ENCODE peak calls at places on chromosomes 13 and 19, in five cellular contexts. C is PC-9, K is H9, G is astrocyte, B is IMR-90. Z is an unnamed sample.

GRCh38 chr19:47027586-47028371 is 8.1 kb downstream of the NPAS1 start:
- DNase-seq in K (no peak), G (no peak), B (no peak), C (no peak), Z (no peak)

GRCh38 chr13:86920960-86921359 is 750.2 kb upstream of the SLITRK5 start:
- DNase-seq in B (no peak), K (no peak), G (no peak), C (no peak), Z (no peak)

GRCh38 chr13:65679240-65679639 is 1550.9 kb downstream of the PCDH9 start:
- DNase-seq in K (no peak), B (peak), G (peak), C (no peak), Z (no peak)

GRCh38 chr13:76647550-76647949 is 238.7 kb downstream of the KCTD12 start:
- DNase-seq in K (no peak), C (no peak), G (peak), B (peak), Z (no peak)

GRCh38 chr19:3907626-3908265 is 25.1 kb upstream of the NMRK2 start:
- DNase-seq in G (no peak), K (no peak), C (no peak), B (no peak), Z (no peak)

GRCh38 chr13:88417801-88418200 is 746.6 kb downstream of the SLITRK5 start:
- DNase-seq in C (no peak), K (no peak), G (no peak), B (no peak), Z (no peak)

GRCh38 chr13:83003185-83003584 is 879.1 kb downstream of the SLITRK1 start:
- DNase-seq in G (no peak), B (no peak), K (no peak), C (no peak), Z (no peak)

GRCh38 chr19:38975214-38975860 is at the start of gene FBXO17:
- DNase-seq in C (no peak), B (peak), K (peak), G (peak), Z (peak)

GRCh38 chr13:106349080-106349841 is 186.2 kb downstream of the EFNB2 start:
- DNase-seq in C (peak), G (peak), K (peak), B (peak), Z (peak)

DNA sequence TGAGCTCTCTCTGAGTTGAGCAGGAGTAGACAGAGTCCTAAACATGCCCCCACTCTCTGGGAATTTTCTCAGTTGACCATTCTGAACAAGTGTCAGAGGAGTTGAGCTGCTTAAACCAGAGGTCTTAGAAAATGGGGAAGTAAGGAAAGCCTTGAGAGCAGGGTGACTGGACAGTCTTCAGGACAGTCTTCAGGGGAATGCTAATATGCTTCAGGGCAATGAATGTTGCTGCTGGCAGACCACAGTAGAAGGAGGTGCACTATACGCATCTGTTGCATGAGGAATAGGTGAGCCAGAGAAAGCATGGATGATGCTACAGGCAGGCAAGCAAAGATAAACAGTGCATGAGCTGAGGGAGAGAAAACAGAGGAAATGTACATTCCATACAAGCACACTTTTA is 196.6 kb upstream of the GPR12 start:
- DNase-seq in K (no peak), G (no peak), B (no peak), C (no peak), Z (no peak)
- H3K4me2 ChIP-seq in K (no peak), G (no peak), B (no peak), C (no peak), Z (no peak)

GRCh38 chr19:2080336-2080988 is 15.7 kb downstream of the MOB3A start:
- DNase-seq in K (no peak), G (no peak), C (no peak), B (no peak), Z (no peak)
- H3K4me2 ChIP-seq in K (no peak), G (no peak), C (no peak), B (no peak), Z (no peak)

GRCh38 chr13:73326215-73326558 is 267.4 kb downstream of the KLF5 start:
- DNase-seq in B (no peak), C (no peak), G (no peak), K (no peak), Z (no peak)

GRCh38 chr13:73327579-73327978 is 268.8 kb downstream of the KLF5 start:
- DNase-seq in B (no peak), G (no peak), C (no peak), K (no peak), Z (no peak)

GRCh38 chr13:73324842-73325241 is 266.0 kb downstream of the KLF5 start:
- DNase-seq in C (no peak), B (no peak), K (no peak), G (no peak), Z (no peak)

GRCh38 chr13:73323615-73324014 is 264.8 kb downstream of the KLF5 start:
- DNase-seq in C (no peak), K (no peak), B (no peak), G (no peak), Z (no peak)

DNA sequence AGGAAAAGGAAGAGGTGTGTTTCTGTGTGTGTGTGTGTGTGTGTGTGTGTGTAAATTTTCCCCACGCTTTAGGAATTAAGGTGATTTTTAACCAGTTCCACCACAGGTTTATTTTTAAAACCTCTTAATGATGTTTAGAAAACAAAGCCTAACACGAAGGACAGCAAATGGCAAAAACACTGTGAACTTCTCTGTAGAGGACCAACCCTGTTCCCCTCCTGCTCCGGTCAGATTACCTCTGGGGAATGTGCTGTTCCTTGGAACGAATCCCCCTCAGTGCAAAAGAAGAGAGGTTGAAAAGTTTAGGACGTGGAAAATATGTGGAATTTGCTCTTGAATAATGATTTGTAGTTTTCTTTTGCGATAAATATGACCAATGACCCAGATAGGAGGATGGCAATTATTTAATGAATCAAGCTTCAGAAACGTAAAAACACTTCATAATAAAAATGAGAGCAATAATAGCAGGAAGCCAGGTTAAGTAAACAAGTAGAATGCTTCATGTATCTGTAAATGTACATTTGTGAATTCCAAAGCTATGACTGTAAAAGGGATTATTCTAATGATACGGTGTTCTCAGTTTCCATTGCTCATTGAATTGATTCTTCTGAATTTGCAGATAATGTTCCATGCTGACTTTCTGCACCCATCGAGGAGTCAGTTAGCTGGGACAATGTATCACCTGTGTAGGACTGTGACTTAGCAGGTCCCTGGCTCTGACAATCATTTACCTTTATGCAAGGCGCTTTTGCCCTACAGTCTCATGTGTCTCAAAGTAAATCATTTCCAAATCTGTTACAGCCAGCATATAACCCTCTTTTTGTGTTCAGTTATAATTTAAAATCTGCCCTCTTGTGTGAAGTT is 266.8 kb downstream of the KLF5 start:
- DNase-seq in K (no peak), C (peak), B (peak), G (peak), Z (no peak)
- H3K4me2 ChIP-seq in K (no peak), C (peak), B (peak), G (peak), Z (no peak)

GRCh38 chr19:2424686-2425621 is 2.4 kb downstream of the TIMM13 start:
- DNase-seq in C (no peak), B (peak), K (peak), G (peak), Z (peak)
- H3K4me2 ChIP-seq in C (no peak), B (peak), K (peak), G (peak), Z (peak)

DNA sequence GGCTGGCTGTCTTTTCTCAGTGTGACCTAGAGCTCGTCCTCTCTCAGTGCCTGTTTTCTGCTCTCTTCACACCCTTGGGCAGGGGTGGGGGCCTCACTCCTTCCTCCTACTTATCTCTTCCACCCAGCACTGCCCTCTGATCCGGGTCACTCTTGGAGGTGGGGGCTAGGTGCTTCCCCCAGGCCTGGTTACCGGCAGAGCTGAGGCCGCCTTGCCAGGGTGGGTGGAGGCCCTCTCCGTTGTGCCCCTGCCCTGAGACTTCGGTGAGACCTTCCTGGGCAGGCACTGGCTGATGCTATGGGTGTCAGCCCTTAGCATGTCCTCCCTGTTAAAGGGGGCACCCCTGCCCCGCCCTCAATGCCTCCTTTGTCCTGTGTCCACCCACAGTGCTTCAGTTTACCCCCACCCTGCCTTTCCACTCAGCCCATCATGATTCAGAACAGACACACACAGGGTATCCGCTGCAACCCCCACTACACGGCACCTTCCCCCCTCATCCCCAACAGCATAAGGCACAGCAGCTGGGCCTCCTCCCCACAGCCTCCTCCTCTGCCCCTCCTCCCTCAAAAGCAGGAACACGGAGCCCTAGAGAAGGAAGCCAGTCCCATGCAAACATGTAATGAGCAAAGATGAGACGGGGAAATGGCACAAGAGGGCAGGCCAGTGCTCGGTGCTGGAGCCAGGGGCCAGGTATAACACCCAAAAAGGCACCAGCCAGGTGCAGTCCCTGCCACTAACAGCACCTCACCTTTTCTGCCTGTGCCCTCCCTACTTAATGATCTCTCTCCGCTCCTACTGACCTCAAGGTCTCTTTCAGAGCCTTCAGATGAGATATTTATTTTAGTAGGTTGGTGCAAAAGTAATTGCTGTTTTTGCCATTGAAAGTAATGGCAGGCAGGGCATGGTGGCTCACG is 9.8 kb downstream of the ZGLP1 start:
- DNase-seq in B (no peak), K (no peak), G (no peak), C (no peak), Z (no peak)
- H3K4me2 ChIP-seq in B (no peak), K (no peak), G (no peak), C (no peak), Z (no peak)

GRCh38 chr13:31835932-31836331 is 96.6 kb downstream of the RXFP2 start:
- DNase-seq in B (peak), C (no peak), G (peak), K (no peak), Z (no peak)
- H3K4me2 ChIP-seq in B (no peak), C (no peak), G (no peak), K (no peak), Z (no peak)